ENCODE peak calls at places on chromosome 2, in eight cellular contexts. One of them, this sample, is unnamed.
A peak's percentile ranks its signal among the peaks of the same experiment; 100 is the strongest.

GRCh38 chr2:137202310-137202709 is 437.0 kb downstream of the THSD7B start:
- DNase-seq in fibroblast of the aortic adventitia: no peak
- DNase-seq in NCI-H1105: no peak
- DNase-seq in stimulated activated CD4-positive, alpha-beta T cell treated with anti-CD3 and anti-CD28 coated beads, Interleukin-4, amount 100 ng/mL, for 24 hours: no peak
- DNase-seq in NCI-H774: no peak
- DNase-seq in memory B cell: no peak
- DNase-seq in NCI-H82: peak; percentile 84
- DNase-seq in SHP77: no peak
- DNase-seq in this sample: peak; percentile 71

GRCh38 chr2:170771049-170771937 is 1.1 kb downstream of the ERICH2 start:
- DNase-seq in fibroblast of the aortic adventitia: peak; percentile 20
- DNase-seq in NCI-H1105: no peak
- DNase-seq in stimulated activated CD4-positive, alpha-beta T cell treated with anti-CD3 and anti-CD28 coated beads, Interleukin-4, amount 100 ng/mL, for 24 hours: peak; percentile 10
- DNase-seq in NCI-H774: peak; percentile 24
- DNase-seq in memory B cell: no peak
- DNase-seq in NCI-H82: no peak
- DNase-seq in SHP77: no peak
- DNase-seq in this sample: peak; percentile 18

GRCh38 chr2:235663877-235664276 is 170.0 kb downstream of the AGAP1 start:
- DNase-seq in fibroblast of the aortic adventitia: no peak
- DNase-seq in NCI-H1105: no peak
- DNase-seq in stimulated activated CD4-positive, alpha-beta T cell treated with anti-CD3 and anti-CD28 coated beads, Interleukin-4, amount 100 ng/mL, for 24 hours: no peak
- DNase-seq in NCI-H774: no peak
- DNase-seq in memory B cell: no peak
- DNase-seq in NCI-H82: no peak
- DNase-seq in SHP77: no peak
- DNase-seq in this sample: no peak

GRCh38 chr2:154306261-154306970 is 392.1 kb upstream of the KCNJ3 start:
- DNase-seq in fibroblast of the aortic adventitia: no peak
- DNase-seq in NCI-H1105: no peak
- DNase-seq in stimulated activated CD4-positive, alpha-beta T cell treated with anti-CD3 and anti-CD28 coated beads, Interleukin-4, amount 100 ng/mL, for 24 hours: no peak
- DNase-seq in NCI-H774: no peak
- DNase-seq in memory B cell: no peak
- DNase-seq in NCI-H82: no peak
- DNase-seq in SHP77: no peak
- DNase-seq in this sample: no peak

GRCh38 chr2:188142636-188143035 is 149.0 kb upstream of the GULP1 start:
- DNase-seq in fibroblast of the aortic adventitia: peak; percentile 38
- DNase-seq in NCI-H1105: no peak
- DNase-seq in stimulated activated CD4-positive, alpha-beta T cell treated with anti-CD3 and anti-CD28 coated beads, Interleukin-4, amount 100 ng/mL, for 24 hours: no peak
- DNase-seq in NCI-H774: no peak
- DNase-seq in memory B cell: no peak
- DNase-seq in NCI-H82: no peak
- DNase-seq in SHP77: no peak
- DNase-seq in this sample: peak; percentile 81

GRCh38 chr2:128381001-128381938 is 62.6 kb upstream of the HS6ST1 start:
- DNase-seq in fibroblast of the aortic adventitia: no peak
- DNase-seq in NCI-H1105: no peak
- DNase-seq in stimulated activated CD4-positive, alpha-beta T cell treated with anti-CD3 and anti-CD28 coated beads, Interleukin-4, amount 100 ng/mL, for 24 hours: no peak
- DNase-seq in NCI-H774: peak; percentile 17
- DNase-seq in memory B cell: no peak
- DNase-seq in NCI-H82: peak; percentile 76
- DNase-seq in SHP77: no peak
- DNase-seq in this sample: no peak

GRCh38 chr2:26590960-26591618 is 50.1 kb downstream of the CIB4 start:
- DNase-seq in fibroblast of the aortic adventitia: no peak
- DNase-seq in NCI-H1105: no peak
- DNase-seq in stimulated activated CD4-positive, alpha-beta T cell treated with anti-CD3 and anti-CD28 coated beads, Interleukin-4, amount 100 ng/mL, for 24 hours: no peak
- DNase-seq in NCI-H774: no peak
- DNase-seq in memory B cell: no peak
- DNase-seq in NCI-H82: no peak
- DNase-seq in SHP77: no peak
- DNase-seq in this sample: no peak

GRCh38 chr2:130372055-130372832 is 16.4 kb downstream of the PTPN18 start:
- DNase-seq in fibroblast of the aortic adventitia: peak; percentile 77
- DNase-seq in NCI-H1105: peak; percentile 69
- DNase-seq in stimulated activated CD4-positive, alpha-beta T cell treated with anti-CD3 and anti-CD28 coated beads, Interleukin-4, amount 100 ng/mL, for 24 hours: peak; percentile 75
- DNase-seq in NCI-H774: peak; percentile 78
- DNase-seq in memory B cell: peak; percentile 71
- DNase-seq in NCI-H82: no peak
- DNase-seq in SHP77: peak; percentile 85
- DNase-seq in this sample: peak; percentile 77

GRCh38 chr2:85524567-85524923 is 14.4 kb upstream of the MAT2A start:
- DNase-seq in fibroblast of the aortic adventitia: no peak
- DNase-seq in NCI-H1105: no peak
- DNase-seq in stimulated activated CD4-positive, alpha-beta T cell treated with anti-CD3 and anti-CD28 coated beads, Interleukin-4, amount 100 ng/mL, for 24 hours: no peak
- DNase-seq in NCI-H774: no peak
- DNase-seq in memory B cell: no peak
- DNase-seq in NCI-H82: peak; percentile 76
- DNase-seq in SHP77: no peak
- DNase-seq in this sample: no peak

GRCh38 chr2:74708883-74709282 is 54.8 kb downstream of the SEMA4F start:
- DNase-seq in fibroblast of the aortic adventitia: peak; percentile 71
- DNase-seq in NCI-H1105: no peak
- DNase-seq in stimulated activated CD4-positive, alpha-beta T cell treated with anti-CD3 and anti-CD28 coated beads, Interleukin-4, amount 100 ng/mL, for 24 hours: no peak
- DNase-seq in NCI-H774: no peak
- DNase-seq in memory B cell: no peak
- DNase-seq in NCI-H82: peak; percentile 29
- DNase-seq in SHP77: no peak
- DNase-seq in this sample: peak; percentile 87

This sample was measured in epithelial cell of esophagus.